ENCODE peak calls at places on chromosome X, in six cellular contexts. J is WTC11; T is activated effector memory CD4-positive, alpha-beta T cell treated with Interleukin-2 at 50 U/mL for 16 hours; B is IMR-90; H is NCI-H1092 treated with DMSO at 0.1 percent for 48 hours; D is mucosa of gallbladder. E is an unnamed sample.

GRCh38 chrX:70921709-70922352 is 9.1 kb downstream of the SLC7A3 start:
- DNase-seq in J (no peak), T (no peak), B (no peak), H (no peak), D (no peak), E (no peak)

GRCh38 chrX:74242050-74242449 is 61.9 kb upstream of the ZCCHC13 start:
- DNase-seq in J (no peak), T (no peak), B (peak; percentile 76), H (no peak), D (no peak), E (no peak)

GRCh38 chrX:97398030-97398551 is 514.4 kb downstream of the RPA4 start:
- DNase-seq in J (no peak), T (no peak), B (peak; percentile 30), H (no peak), D (no peak), E (no peak)

GRCh38 chrX:35664838-35665237 is 133.3 kb upstream of the MAGEB16 start:
- DNase-seq in J (no peak), T (no peak), B (no peak), H (peak; percentile 15), D (no peak), E (no peak)

GRCh38 chrX:53433651-53434639 is at the start of gene HSD17B10:
- DNase-seq in J (peak; percentile 90), T (peak; percentile 79), B (peak; percentile 64), H (peak; percentile 86), D (peak; percentile 88), E (peak; percentile 83)

GRCh38 chrX:34918856-34919255 is 23.7 kb upstream of the FAM47B start:
- DNase-seq in J (peak; percentile 11), T (no peak), B (peak; percentile 75), H (peak; percentile 22), D (peak; percentile 25), E (no peak)

GRCh38 chrX:22314692-22315091 is 42.0 kb downstream of the CBLL2 start:
- DNase-seq in J (no peak), T (no peak), B (peak; percentile 15), H (no peak), D (no peak), E (no peak)

GRCh38 chrX:154349979-154350378 is 24.5 kb downstream of the FLNA start:
- DNase-seq in J (no peak), T (no peak), B (no peak), H (no peak), D (no peak), E (no peak)

GRCh38 chrX:12975999-12976558 is 1.2 kb downstream of the TMSB4X start:
- DNase-seq in J (peak; percentile 12), T (no peak), B (peak; percentile 36), H (peak; percentile 52), D (no peak), E (peak; percentile 41)

GRCh38 chrX:134528936-134529335 is 69.0 kb downstream of the HPRT1 start:
- DNase-seq in J (no peak), T (no peak), B (no peak), H (no peak), D (no peak), E (no peak)

GRCh38 chrX:50941638-50942037 is 31.1 kb downstream of the BMP15 start:
- DNase-seq in J (peak; percentile 17), T (no peak), B (no peak), H (no peak), D (no peak), E (peak; percentile 0)

GRCh38 chrX:21757960-21758359 is at the start of gene SMPX:
- DNase-seq in J (no peak), T (no peak), B (no peak), H (no peak), D (no peak), E (no peak)

GRCh38 chrX:40550069-40550468 is 30.7 kb upstream of the ATP6AP2 start:
- DNase-seq in J (no peak), T (no peak), B (no peak), H (peak; percentile 92), D (no peak), E (no peak)